ENCODE peak calls at places on chromosomes 7 and 10, in six cellular contexts. M is IMR-90, Z is mesendoderm, B is neuronal stem cell, D is trophoblast cell, R is H1. A is an unnamed sample.

GRCh38 chr10:92990615-92991014 is 70.0 kb upstream of the CYP26C1 start:
- DNase-seq in M (peak), D (no peak), B (no peak), Z (peak), R (no peak), A (peak)

GRCh38 chr10:132904169-132904813 is 38.1 kb downstream of the CFAP46 start:
- DNase-seq in M (peak), B (peak), D (peak), R (peak), Z (peak), A (peak)

GRCh38 chr10:124955243-124955642 is 13.3 kb downstream of the ZRANB1 start:
- DNase-seq in M (peak), Z (no peak), R (no peak), B (no peak), D (no peak), A (no peak)

GRCh38 chr10:33314788-33315561 is 19.5 kb downstream of the NRP1 start:
- DNase-seq in M (peak), B (no peak), D (no peak), R (no peak), Z (no peak), A (peak)

GRCh38 chr7:55132550-55132889 is 113.7 kb downstream of the EGFR start:
- DNase-seq in M (no peak), R (no peak), B (no peak), Z (no peak), D (no peak), A (no peak)

GRCh38 chr7:45682358-45682735 is 108.2 kb downstream of the ADCY1 start:
- DNase-seq in B (no peak), R (peak), Z (no peak), M (no peak), D (no peak), A (no peak)

GRCh38 chr7:137981668-137982067 is 20.2 kb downstream of the CREB3L2 start:
- DNase-seq in D (no peak), Z (no peak), R (no peak), B (no peak), M (no peak), A (no peak)

GRCh38 chr7:272631-273030 is 17.3 kb upstream of the FOXL3 start:
- DNase-seq in Z (no peak), D (no peak), M (no peak), R (no peak), B (no peak), A (no peak)

GRCh38 chr10:31912898-31913847 is 15.5 kb downstream of the ARHGAP12 start:
- DNase-seq in Z (no peak), D (no peak), M (peak), R (no peak), B (no peak), A (peak)

GRCh38 chr7:151607464-151607867 is 87.8 kb upstream of the RHEB start:
- DNase-seq in B (no peak), D (peak), Z (no peak), R (no peak), M (peak), A (peak)

GRCh38 chr10:110042181-110042580 is 34.4 kb downstream of the ADD3 start:
- DNase-seq in D (no peak), B (no peak), R (no peak), Z (peak), M (peak), A (peak)

GRCh38 chr7:69825031-69825681 is 226.9 kb downstream of the AUTS2 start:
- DNase-seq in D (no peak), B (no peak), M (no peak), R (no peak), Z (no peak), A (no peak)

GRCh38 chr7:158324397-158325360 is 262.9 kb downstream of the PTPRN2 start:
- DNase-seq in M (no peak), Z (no peak), B (no peak), D (no peak), R (peak), A (no peak)

GRCh38 chr10:80468002-80468401 is 13.9 kb downstream of the TSPAN14 start:
- DNase-seq in Z (peak), D (no peak), M (no peak), R (no peak), B (no peak), A (no peak)

GRCh38 chr10:130169136-130169888 is 33.1 kb downstream of the GLRX3 start:
- DNase-seq in D (no peak), B (no peak), M (peak), Z (peak), R (no peak), A (no peak)

GRCh38 chr10:110077436-110078120 is 69.8 kb downstream of the ADD3 start:
- DNase-seq in M (no peak), R (no peak), D (no peak), B (no peak), Z (no peak), A (peak)

GRCh38 chr10:80500572-80501380 is 36.9 kb upstream of the SH2D4B start:
- DNase-seq in R (no peak), Z (peak), M (no peak), B (no peak), D (peak), A (no peak)

GRCh38 chr7:33130184-33130583 is 820 bp downstream of the BBS9 start:
- DNase-seq in R (no peak), B (no peak), M (peak), Z (peak), D (no peak), A (peak)

GRCh38 chr10:66747451-66747850 is 178.4 kb upstream of the LRRTM3 start:
- DNase-seq in R (no peak), B (no peak), Z (no peak), M (peak), D (peak), A (peak)

GRCh38 chr10:132245056-132245455 is 58.3 kb downstream of the DPYSL4 start:
- DNase-seq in B (peak), M (no peak), Z (no peak), R (no peak), D (no peak), A (no peak)

GRCh38 chr7:16135628-16136027 is 285.7 kb downstream of the CRPPA start:
- DNase-seq in R (no peak), Z (no peak), B (no peak), M (no peak), D (no peak), A (no peak)

GRCh38 chr10:69317175-69318086 is 39.1 kb downstream of the HK1 start:
- DNase-seq in R (no peak), D (peak), M (no peak), Z (peak), B (no peak), A (peak)

GRCh38 chr7:33534830-33535229 is 370.5 kb upstream of the BMPER start:
- DNase-seq in B (peak), Z (peak), R (no peak), M (peak), D (no peak), A (peak)

GRCh38 chr7:22885824-22886255 is 63.2 kb upstream of the TOMM7 start:
- DNase-seq in D (no peak), M (peak), B (no peak), R (no peak), Z (no peak), A (peak)

GRCh38 chr10:24132741-24133140 is 76.2 kb upstream of the KIAA1217 start:
- DNase-seq in B (no peak), M (no peak), R (no peak), Z (no peak), D (no peak), A (no peak)

GRCh38 chr7:42319631-42320030 is 82.6 kb upstream of the GLI3 start:
- DNase-seq in R (no peak), M (no peak), Z (no peak), B (no peak), D (no peak), A (no peak)

GRCh38 chr10:131926743-131927595 is 26.2 kb downstream of the PPP2R2D start:
- DNase-seq in R (no peak), Z (no peak), M (no peak), D (no peak), B (no peak), A (no peak)

GRCh38 chr10:133439517-133440461 is 14.0 kb upstream of the SCART1 start:
- DNase-seq in D (no peak), M (no peak), B (no peak), Z (no peak), R (no peak), A (no peak)

GRCh38 chr10:132133005-132133404 is 53.7 kb upstream of the DPYSL4 start:
- DNase-seq in B (no peak), D (no peak), Z (peak), R (no peak), M (no peak), A (no peak)

GRCh38 chr7:111076205-111076604 is 14.7 kb upstream of the LRRN3 start:
- DNase-seq in D (peak), M (peak), B (no peak), R (no peak), Z (no peak), A (no peak)

GRCh38 chr10:132913559-132914115 is 28.7 kb downstream of the CFAP46 start:
- DNase-seq in Z (no peak), M (no peak), B (no peak), D (no peak), R (no peak), A (no peak)

GRCh38 chr7:3404490-3404889 is 103.4 kb downstream of the SDK1 start:
- DNase-seq in R (no peak), Z (no peak), B (no peak), D (peak), M (peak), A (peak)

GRCh38 chr7:131554880-131555516 is 1.4 kb downstream of the PODXL start:
- DNase-seq in M (no peak), Z (no peak), B (no peak), D (no peak), R (no peak), A (no peak)
- H3K23ac ChIP-seq in M (peak), Z (no peak), B (peak), D (no peak), R (no peak), A (no peak)

DNA sequence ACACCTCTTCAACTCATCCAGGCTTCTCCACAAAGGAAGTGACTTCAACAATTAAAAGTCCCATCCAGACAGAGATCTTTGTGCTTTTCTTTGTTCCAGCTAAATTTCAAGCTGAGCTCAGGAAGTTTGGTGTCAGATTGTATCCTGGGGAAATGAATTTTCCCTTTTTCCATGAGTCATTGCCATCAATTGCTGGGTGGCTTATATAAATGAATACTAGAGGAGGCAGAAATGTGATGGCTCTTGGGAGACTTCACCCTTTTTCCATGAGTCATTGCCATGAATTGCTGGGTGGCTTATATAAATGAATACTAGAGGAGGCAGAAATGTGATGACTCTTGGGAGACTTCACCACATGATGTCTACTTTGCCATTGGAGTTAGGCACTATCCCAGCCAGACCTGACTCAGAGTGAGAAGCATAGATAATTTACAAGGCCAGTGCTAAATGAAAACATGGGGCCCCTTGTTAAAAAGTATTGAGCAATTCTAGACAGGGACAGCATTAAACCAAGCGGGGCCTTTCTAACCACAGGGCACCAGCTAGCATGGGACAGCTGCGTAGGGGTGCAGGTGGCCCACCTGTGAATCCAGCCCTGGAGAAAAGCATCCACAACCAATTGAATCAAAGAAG is 339.2 kb upstream of the PODXL start:
- DNase-seq in M (peak), R (no peak), B (no peak), D (no peak), Z (peak), A (peak)
- H2AK5ac ChIP-seq in M (no peak), R (peak), B (no peak), D (no peak), Z (no peak), A (no peak)

DNA sequence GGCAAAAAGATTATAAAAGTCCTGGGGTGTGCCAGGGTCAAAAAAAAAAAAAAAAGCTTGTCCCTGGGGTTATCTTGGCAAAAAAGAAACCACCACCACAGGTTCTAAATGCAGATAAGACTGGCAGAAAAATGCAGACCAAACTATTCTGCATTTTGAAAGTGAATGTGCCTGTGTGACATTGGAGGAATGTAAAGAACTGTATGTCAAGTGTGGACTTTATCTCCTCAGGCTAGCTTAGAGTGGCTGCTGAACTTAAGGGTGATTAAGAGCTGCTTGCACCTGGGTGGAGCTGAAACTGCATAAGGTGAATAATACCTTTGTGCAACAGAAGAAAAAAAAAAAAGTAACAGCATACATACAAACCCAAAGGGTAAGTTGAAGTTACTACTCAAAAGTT is 1.3 kb upstream of the NAPEPLD start:
- DNase-seq in M (no peak), R (no peak), D (peak), Z (peak), B (no peak), A (no peak)
- H3K4me3 ChIP-seq in M (no peak), R (peak), D (no peak), Z (no peak), B (no peak), A (no peak)

GRCh38 chr7:52586704-52587103 is 448.7 kb upstream of the POM121L12 start:
- DNase-seq in Z (peak), D (no peak), R (no peak), B (no peak), M (no peak), A (no peak)
- H3K23ac ChIP-seq in Z (no peak), D (no peak), R (no peak), B (no peak), M (no peak), A (no peak)

DNA sequence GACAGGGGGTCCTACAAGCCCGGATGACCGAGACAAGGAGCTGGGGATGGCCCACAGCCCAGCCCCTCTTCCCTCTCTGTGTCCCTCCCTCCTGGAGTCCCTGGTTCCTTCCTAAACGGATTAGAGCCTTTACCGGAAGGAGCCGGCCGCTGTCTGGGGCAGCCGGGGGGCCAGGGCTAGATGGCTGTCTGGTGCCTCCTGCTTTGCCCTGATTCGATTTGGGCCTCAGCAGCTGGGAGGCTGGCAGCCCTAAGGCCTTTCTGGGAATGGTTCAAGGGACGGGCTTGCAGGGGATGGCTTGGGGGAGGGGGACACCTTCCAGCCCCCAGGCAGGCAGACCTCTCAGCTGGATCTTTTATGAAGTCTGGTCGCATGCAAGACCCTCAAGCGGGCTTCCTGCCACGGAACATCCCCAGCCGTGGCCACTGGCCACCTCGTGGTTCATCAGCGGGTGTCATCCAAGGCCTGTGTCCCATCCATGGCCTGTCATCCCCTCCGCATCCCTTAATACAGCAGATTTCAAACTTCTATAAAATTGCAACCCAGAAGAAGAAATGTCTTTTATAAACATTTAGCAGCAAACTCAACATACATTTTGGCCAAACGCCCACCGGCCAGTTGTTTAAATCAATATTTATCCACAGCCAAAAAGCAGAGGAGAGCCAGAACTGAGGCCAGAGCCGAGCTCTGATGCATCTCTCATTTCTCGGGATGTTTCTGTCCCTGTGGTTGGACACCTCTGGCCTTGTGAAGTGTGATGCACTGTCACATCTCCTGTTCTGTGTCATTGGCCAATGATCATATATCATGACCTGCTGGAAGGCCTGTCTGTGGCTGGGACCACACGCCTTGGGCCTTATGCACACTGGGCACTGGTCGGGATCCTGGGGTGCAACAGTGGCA is 52.0 kb downstream of the GTF2IRD1 start:
- DNase-seq in R (no peak), M (peak), D (no peak), B (no peak), Z (no peak), A (peak)
- H2AK5ac ChIP-seq in R (no peak), M (peak), D (no peak), B (no peak), Z (no peak), A (no peak)

GRCh38 chr10:106577266-106577665 is 587.2 kb downstream of the SORCS1 start:
- DNase-seq in B (no peak), R (no peak), Z (peak), M (peak), D (no peak), A (peak)
- H3K4me3 ChIP-seq in B (no peak), R (no peak), Z (no peak), M (no peak), D (no peak), A (no peak)

GRCh38 chr10:74839708-74840107 is 13.3 kb downstream of the KAT6B start:
- DNase-seq in R (no peak), M (no peak), D (no peak), Z (no peak), B (no peak), A (no peak)
- H3K23ac ChIP-seq in R (no peak), M (no peak), D (no peak), Z (no peak), B (no peak), A (no peak)

GRCh38 chr7:156578578-156578940 is 62.0 kb upstream of the RNF32 start:
- DNase-seq in Z (peak), M (no peak), R (peak), B (no peak), D (no peak), A (no peak)
- H2AK5ac ChIP-seq in Z (no peak), M (no peak), R (peak), B (peak), D (no peak), A (no peak)

GRCh38 chr7:76149847-76150691 is 51.6 kb upstream of the SRRM3 start:
- DNase-seq in R (no peak), B (no peak), M (no peak), Z (no peak), D (no peak), A (no peak)
- H3K4me3 ChIP-seq in R (no peak), B (no peak), M (no peak), Z (no peak), D (no peak), A (no peak)

A was measured in mesenchymal stem cell.